ENCODE peak calls at places on chromosomes 11 and 22, in eight cellular contexts. F is RWPE1; G is tibial artery; O is cardiac muscle cell; W is ovary; U is CD8-positive, alpha-beta T cell; K is caudate nucleus; H is tibial nerve. C is an unnamed sample.

GRCh38 chr11:115928811-115929210 is 424.6 kb upstream of the CADM1 start:
- DNase-seq in F (no peak), G (no peak), O (no peak), W (no peak), U (no peak), K (no peak), H (no peak), C (no peak)

GRCh38 chr22:47345025-47345424 is 582.6 kb downstream of the TBC1D22A start:
- DNase-seq in F (no peak), G (no peak), O (no peak), W (no peak), U (no peak), K (no peak), H (no peak), C (no peak)

GRCh38 chr11:32006799-32007388 is 84.0 kb upstream of the RCN1 start:
- DNase-seq in F (peak), G (no peak), O (peak), W (no peak), U (no peak), K (no peak), H (no peak), C (no peak)

GRCh38 chr11:110862407-110862806 is 150.2 kb upstream of the ARHGAP20 start:
- DNase-seq in F (no peak), G (no peak), O (peak), W (no peak), U (no peak), K (no peak), H (no peak), C (no peak)

GRCh38 chr22:37169947-37170688 is 17.9 kb downstream of the C1QTNF6 start:
- DNase-seq in F (no peak), G (peak), O (no peak), W (peak), U (no peak), K (no peak), H (no peak), C (no peak)

GRCh38 chr11:2074266-2074825 is 64.8 kb downstream of the IGF2 start:
- DNase-seq in F (no peak), G (no peak), O (peak), W (no peak), U (no peak), K (no peak), H (no peak), C (no peak)

GRCh38 chr22:31828739-31829138 is 74.9 kb downstream of the DEPDC5 start:
- DNase-seq in F (no peak), G (no peak), O (no peak), W (no peak), U (no peak), K (no peak), H (no peak), C (no peak)

GRCh38 chr11:128291835-128292234 is 295.5 kb downstream of the ETS1 start:
- DNase-seq in F (no peak), G (no peak), O (no peak), W (no peak), U (peak), K (no peak), H (no peak), C (peak)

GRCh38 chr11:76939219-76939631 is 78.5 kb downstream of the ACER3 start:
- DNase-seq in F (no peak), G (no peak), O (no peak), W (no peak), U (no peak), K (no peak), H (no peak), C (no peak)

GRCh38 chr22:49660321-49660720 is 167.4 kb downstream of the BRD1 start:
- DNase-seq in F (no peak), G (peak), O (no peak), W (no peak), U (no peak), K (no peak), H (no peak), C (no peak)

GRCh38 chr11:73249858-73250773 is 22.0 kb upstream of the P2RY6 start:
- DNase-seq in F (no peak), G (peak), O (no peak), W (peak), U (no peak), K (no peak), H (no peak), C (no peak)

GRCh38 chr11:130737041-130737830 is 179.0 kb downstream of the SNX19 start:
- DNase-seq in F (no peak), G (no peak), O (no peak), W (no peak), U (no peak), K (no peak), H (no peak), C (no peak)

GRCh38 chr22:40276877-40277823 is 69.2 kb upstream of the ADSL start:
- DNase-seq in F (peak), G (peak), O (no peak), W (no peak), U (no peak), K (no peak), H (peak), C (no peak)

GRCh38 chr11:65912840-65913239 is 6.0 kb downstream of the C11orf68 start:
- DNase-seq in F (peak), G (no peak), O (no peak), W (no peak), U (no peak), K (no peak), H (no peak), C (no peak)

GRCh38 chr22:42214625-42215415 is 55.6 kb downstream of the TCF20 start:
- DNase-seq in F (no peak), G (peak), O (no peak), W (no peak), U (no peak), K (peak), H (no peak), C (peak)

GRCh38 chr11:116062526-116063171 is 558.4 kb upstream of the CADM1 start:
- DNase-seq in F (no peak), G (no peak), O (peak), W (no peak), U (no peak), K (no peak), H (no peak), C (no peak)

GRCh38 chr11:47099213-47099917 is 77.3 kb downstream of the ARFGAP2 start:
- DNase-seq in F (no peak), G (no peak), O (no peak), W (no peak), U (no peak), K (no peak), H (no peak), C (no peak)

GRCh38 chr11:86514453-86514852 is 139.8 kb downstream of the CCDC81 start:
- DNase-seq in F (no peak), G (no peak), O (no peak), W (no peak), U (no peak), K (no peak), H (no peak), C (no peak)

DNA sequence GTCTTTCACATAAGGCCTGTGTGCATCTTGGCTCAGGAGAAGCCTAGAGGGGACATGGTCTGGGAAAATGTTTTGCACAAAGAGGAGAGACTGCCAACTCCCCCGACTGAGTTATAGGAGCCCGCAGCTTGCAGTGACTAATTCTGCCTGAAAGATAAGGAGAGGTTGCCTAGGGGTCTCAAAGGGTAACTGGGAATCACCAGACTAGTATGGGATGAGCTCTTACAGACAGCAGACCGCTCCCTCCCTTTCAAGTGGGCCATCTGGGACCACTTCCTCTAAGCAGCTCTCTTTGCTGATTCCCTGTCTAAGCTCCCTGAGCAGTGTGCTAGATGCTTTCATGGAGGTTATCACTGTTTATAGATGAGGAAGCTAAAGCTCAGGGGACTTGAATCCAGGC is 105.1 kb downstream of the TENM4 start:
- DNase-seq in F (no peak), G (no peak), O (peak), W (no peak), U (no peak), K (no peak), H (no peak), C (no peak)
- H3K27ac ChIP-seq in F (no peak), G (no peak), O (no peak), W (no peak), U (no peak), K (no peak), H (no peak), C (no peak)

DNA sequence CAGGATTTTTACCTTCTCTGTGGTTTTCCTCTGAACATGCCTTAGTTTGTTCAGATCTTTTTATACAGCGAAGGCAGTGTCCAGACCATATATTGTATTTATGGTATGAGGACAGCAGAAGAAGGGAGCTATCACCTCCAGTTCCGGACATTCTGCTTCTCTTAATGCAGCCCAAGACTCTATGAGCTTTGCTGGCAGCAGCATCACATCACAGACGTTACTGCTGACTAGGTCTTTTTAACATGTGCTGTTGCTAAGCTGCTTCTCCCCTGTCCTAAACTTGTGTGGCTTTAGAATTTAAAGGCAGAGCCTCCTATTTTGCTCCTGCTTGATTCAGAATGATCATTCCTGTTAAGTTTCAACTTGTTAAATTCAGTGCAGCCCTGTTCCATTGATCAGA is 13.4 kb downstream of the MICAL2 start:
- DNase-seq in F (no peak), G (no peak), O (no peak), W (no peak), U (no peak), K (no peak), H (no peak), C (no peak)
- H3K27ac ChIP-seq in F (peak), G (peak), O (no peak), W (no peak), U (no peak), K (no peak), H (peak), C (no peak)

GRCh38 chr11:75561426-75562047 is 516 bp upstream of the SERPINH1 start:
- DNase-seq in F (no peak), G (no peak), O (no peak), W (no peak), U (no peak), K (no peak), H (no peak), C (no peak)
- H3K27ac ChIP-seq in F (peak), G (peak), O (peak), W (peak), U (peak), K (peak), H (peak), C (peak)

DNA sequence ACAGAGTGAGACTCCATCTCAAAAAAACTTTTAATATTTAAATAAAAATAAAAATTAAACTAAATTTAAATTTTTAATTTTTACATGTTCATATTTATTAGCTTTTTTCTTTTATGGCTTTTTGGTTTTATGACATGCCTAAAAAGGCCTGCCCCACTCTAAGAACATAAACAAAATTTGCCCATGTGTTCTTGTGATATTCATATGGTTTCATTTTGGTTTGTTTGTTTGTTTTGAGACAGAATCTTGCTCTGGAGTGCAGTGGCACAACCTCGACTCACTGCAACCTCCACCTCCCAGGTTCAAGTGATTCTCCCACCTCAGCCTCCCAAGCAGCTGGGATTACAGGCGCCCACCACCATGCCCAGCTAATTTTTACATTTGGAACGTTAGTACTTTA is 27.7 kb downstream of the SUSD2 start:
- DNase-seq in F (no peak), G (no peak), O (no peak), W (no peak), U (no peak), K (no peak), H (no peak), C (no peak)
- H3K27ac ChIP-seq in F (peak), G (no peak), O (no peak), W (no peak), U (no peak), K (no peak), H (no peak), C (no peak)

DNA sequence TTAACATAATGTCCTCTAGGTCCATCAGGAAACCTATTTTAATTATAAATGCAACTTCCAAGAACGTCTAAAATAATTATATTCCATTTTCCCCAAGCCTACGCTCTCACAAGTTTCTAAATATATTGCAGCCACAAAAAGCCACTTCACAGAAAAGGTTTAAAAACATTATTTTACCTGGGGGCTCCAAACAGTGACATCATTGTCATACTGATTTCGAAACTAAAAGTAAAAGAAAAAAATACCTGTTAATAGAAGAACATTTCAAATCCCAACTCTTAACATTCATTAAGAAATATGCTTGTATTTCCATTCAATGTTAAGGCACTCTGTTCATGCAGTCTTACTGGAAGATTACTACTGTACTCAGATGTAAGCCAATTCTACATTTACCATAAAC is 1.4 kb downstream of the PSMA1 start:
- DNase-seq in F (no peak), G (no peak), O (no peak), W (no peak), U (no peak), K (no peak), H (no peak), C (no peak)
- H3K27ac ChIP-seq in F (no peak), G (no peak), O (peak), W (no peak), U (no peak), K (no peak), H (peak), C (no peak)

GRCh38 chr11:34643846-34644245 is 23.0 kb downstream of the EHF start:
- DNase-seq in F (no peak), G (no peak), O (no peak), W (no peak), U (no peak), K (no peak), H (no peak), C (no peak)
- H3K27ac ChIP-seq in F (no peak), G (no peak), O (no peak), W (no peak), U (no peak), K (no peak), H (no peak), C (no peak)

GRCh38 chr11:67436459-67437081 is 912 bp downstream of the PTPRCAP start:
- DNase-seq in F (no peak), G (peak), O (no peak), W (no peak), U (peak), K (no peak), H (no peak), C (no peak)
- H3K27ac ChIP-seq in F (peak), G (peak), O (peak), W (no peak), U (peak), K (no peak), H (peak), C (no peak)

GRCh38 chr11:62421996-62422395 is 3.2 kb downstream of the SCGB1A1 start:
- DNase-seq in F (no peak), G (no peak), O (no peak), W (no peak), U (no peak), K (no peak), H (no peak), C (no peak)

GRCh38 chr11:62420882-62421281 is 2.0 kb downstream of the SCGB1A1 start:
- DNase-seq in F (no peak), G (no peak), O (no peak), W (no peak), U (no peak), K (no peak), H (no peak), C (no peak)

GRCh38 chr11:62418733-62419132 is at the start of gene SCGB1A1:
- DNase-seq in F (no peak), G (no peak), O (no peak), W (no peak), U (no peak), K (no peak), H (no peak), C (no peak)

GRCh38 chr11:62418136-62418535 is 697 bp upstream of the SCGB1A1 start:
- DNase-seq in F (no peak), G (no peak), O (no peak), W (no peak), U (no peak), K (no peak), H (no peak), C (no peak)

GRCh38 chr11:62419560-62420342 is 918 bp downstream of the SCGB1A1 start:
- DNase-seq in F (no peak), G (no peak), O (no peak), W (no peak), U (no peak), K (no peak), H (no peak), C (no peak)
- H3K27ac ChIP-seq in F (no peak), G (no peak), O (no peak), W (peak), U (no peak), K (no peak), H (peak), C (peak)

GRCh38 chr22:17260291-17260690 is 41.1 kb upstream of the ADA2 start:
- DNase-seq in F (no peak), G (no peak), O (no peak), W (no peak), U (no peak), K (no peak), H (no peak), C (no peak)

GRCh38 chr22:17260950-17261349 is 41.7 kb upstream of the ADA2 start:
- DNase-seq in F (no peak), G (no peak), O (peak), W (no peak), U (no peak), K (no peak), H (no peak), C (no peak)

GRCh38 chr22:17258015-17258827 is 39.0 kb upstream of the ADA2 start:
- DNase-seq in F (peak), G (no peak), O (peak), W (no peak), U (peak), K (no peak), H (no peak), C (peak)

GRCh38 chr22:17257578-17257977 is 38.3 kb upstream of the ADA2 start:
- DNase-seq in F (no peak), G (no peak), O (no peak), W (no peak), U (no peak), K (no peak), H (no peak), C (no peak)

DNA sequence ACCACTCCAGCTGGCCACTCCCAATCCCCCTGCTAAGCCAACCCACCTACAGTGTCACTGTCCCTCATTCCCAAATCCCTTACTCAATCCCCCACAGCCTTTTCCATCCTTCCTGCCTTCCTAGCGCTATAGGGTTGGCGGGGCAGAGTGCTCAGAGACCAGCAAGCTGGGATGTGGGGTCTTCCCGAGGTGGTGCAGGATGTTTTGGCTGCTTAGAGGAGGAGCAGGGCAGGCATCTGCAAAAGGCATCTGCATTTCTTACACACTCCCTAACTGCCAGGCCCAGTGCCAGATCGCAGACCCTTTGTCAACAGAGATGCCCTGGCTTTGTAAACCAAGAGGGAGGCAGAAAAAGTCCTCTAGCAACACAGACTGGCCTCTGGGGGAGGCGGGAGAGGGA is 37.9 kb upstream of the ADA2 start:
- DNase-seq in F (no peak), G (no peak), O (no peak), W (no peak), U (no peak), K (no peak), H (no peak), C (no peak)
- H3K27ac ChIP-seq in F (no peak), G (no peak), O (peak), W (no peak), U (no peak), K (peak), H (no peak), C (no peak)

DNA sequence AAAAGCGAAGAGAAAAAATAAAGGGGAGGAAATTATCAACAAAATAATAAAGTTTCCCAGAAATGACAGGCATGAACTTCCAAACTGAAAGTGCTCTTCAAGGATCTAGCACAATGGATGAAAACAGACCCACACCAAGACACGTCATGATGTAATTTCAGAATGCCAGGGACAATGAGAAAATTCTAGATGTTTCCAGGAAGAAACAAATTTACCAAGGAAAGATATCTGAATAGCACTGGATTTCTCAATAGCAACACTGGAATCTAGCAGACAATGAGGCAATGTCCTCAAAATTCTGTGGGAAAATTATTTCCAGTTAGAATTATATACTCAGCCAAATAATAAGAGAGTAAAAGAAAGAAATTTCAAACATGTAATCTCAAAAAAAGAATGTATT is 46.0 kb downstream of the DENND5A start:
- DNase-seq in F (no peak), G (no peak), O (no peak), W (no peak), U (no peak), K (no peak), H (no peak), C (no peak)
- H3K27ac ChIP-seq in F (no peak), G (peak), O (no peak), W (no peak), U (no peak), K (peak), H (peak), C (no peak)

C was measured in right cardiac atrium.